ENCODE peak calls at places on chromosomes 16 and 17, in nine cellular contexts. N is T-cell, J is AG09309, K is WERI-Rb-1, G is GM10248, X is heart right ventricle, U is substantia nigra, F is body of pancreas, Z is NCI-H446. Q is an unnamed sample.
A peak's percentile ranks its signal among the peaks of the same experiment; 100 is the strongest.

GRCh38 chr17:39141915-39142664 is 9.3 kb downstream of the PLXDC1 start:
- DNase-seq in N (no peak), J (no peak), K (no peak), G (no peak), X (no peak), U (no peak), F (no peak), Z (no peak), Q (no peak)

GRCh38 chr17:70405492-70406220 is 236.3 kb downstream of the KCNJ2 start:
- DNase-seq in N (no peak), J (peak; percentile 64), K (no peak), G (no peak), X (no peak), U (no peak), F (no peak), Z (peak; percentile 19), Q (peak; percentile 84)

GRCh38 chr17:79388556-79389295 is 222.1 kb downstream of the RBFOX3 start:
- DNase-seq in N (no peak), J (no peak), K (peak; percentile 96), G (peak; percentile 65), X (peak; percentile 57), U (peak; percentile 22), F (peak; percentile 79), Z (peak; percentile 69), Q (no peak)

GRCh38 chr17:42670199-42670924 is 6.4 kb downstream of the PLEKHH3 start:
- DNase-seq in N (peak; percentile 45), J (no peak), K (no peak), G (peak; percentile 78), X (no peak), U (no peak), F (no peak), Z (no peak), Q (no peak)

GRCh38 chr17:73465851-73466250 is 154.1 kb upstream of the CDC42EP4 start:
- DNase-seq in N (no peak), J (no peak), K (no peak), G (no peak), X (no peak), U (no peak), F (no peak), Z (no peak), Q (no peak)

GRCh38 chr16:88524973-88525662 is 45.1 kb upstream of the ZC3H18 start:
- DNase-seq in N (no peak), J (no peak), K (no peak), G (no peak), X (peak; percentile 8), U (no peak), F (peak; percentile 59), Z (no peak), Q (no peak)

GRCh38 chr16:81465375-81465943 is 20.9 kb downstream of the CMIP start:
- DNase-seq in N (no peak), J (no peak), K (no peak), G (no peak), X (no peak), U (no peak), F (peak; percentile 79), Z (no peak), Q (no peak)

GRCh38 chr16:84829168-84829965 is 9.6 kb downstream of the CRISPLD2 start:
- DNase-seq in N (no peak), J (peak; percentile 71), K (no peak), G (no peak), X (no peak), U (peak; percentile 13), F (no peak), Z (no peak), Q (no peak)

GRCh38 chr17:80955078-80955477 is 36.6 kb upstream of the CHMP6 start:
- DNase-seq in N (no peak), J (no peak), K (no peak), G (no peak), X (no peak), U (no peak), F (no peak), Z (no peak), Q (no peak)

GRCh38 chr17:31398381-31399275 is 7.2 kb downstream of the RAB11FIP4 start:
- DNase-seq in N (no peak), J (no peak), K (no peak), G (no peak), X (no peak), U (no peak), F (no peak), Z (no peak), Q (no peak)

GRCh38 chr17:74569001-74569391 is 1.7 kb upstream of the CD300H start:
- DNase-seq in N (no peak), J (no peak), K (no peak), G (no peak), X (no peak), U (no peak), F (no peak), Z (no peak), Q (no peak)

GRCh38 chr17:49917771-49918170 is 51.2 kb upstream of the DLX4 start:
- DNase-seq in N (no peak), J (no peak), K (no peak), G (no peak), X (no peak), U (no peak), F (no peak), Z (no peak), Q (no peak)

GRCh38 chr17:7912927-7913524 is 3.1 kb downstream of the RNF227 start:
- DNase-seq in N (no peak), J (no peak), K (peak; percentile 48), G (peak; percentile 75), X (no peak), U (no peak), F (peak; percentile 40), Z (peak; percentile 42), Q (peak; percentile 44)

GRCh38 chr17:14845562-14846335 is 419.4 kb downstream of the PMP22 start:
- DNase-seq in N (no peak), J (peak; percentile 8), K (no peak), G (no peak), X (no peak), U (no peak), F (peak; percentile 14), Z (no peak), Q (no peak)

GRCh38 chr16:68901910-68902309 is 58.6 kb downstream of the TANGO6 start:
- DNase-seq in N (no peak), J (peak; percentile 46), K (no peak), G (no peak), X (no peak), U (no peak), F (no peak), Z (no peak), Q (peak; percentile 46)

GRCh38 chr17:73430165-73430680 is 118.4 kb upstream of the CDC42EP4 start:
- DNase-seq in N (no peak), J (no peak), K (peak; percentile 29), G (no peak), X (no peak), U (no peak), F (no peak), Z (no peak), Q (no peak)

GRCh38 chr16:15523092-15523541 is 88.7 kb downstream of the BMERB1 start:
- DNase-seq in N (no peak), J (no peak), K (no peak), G (no peak), X (peak; percentile 21), U (peak; percentile 58), F (peak; percentile 6), Z (no peak), Q (peak; percentile 49)

GRCh38 chr17:8173056-8173870 is 2.9 kb downstream of the TMEM107 start:
- DNase-seq in N (peak; percentile 75), J (peak; percentile 90), K (peak; percentile 84), G (peak; percentile 82), X (no peak), U (peak; percentile 69), F (peak; percentile 89), Z (peak; percentile 96), Q (peak; percentile 96)

GRCh38 chr16:88306860-88307545 is 75.8 kb upstream of the ZNF469 start:
- DNase-seq in N (no peak), J (peak; percentile 86), K (no peak), G (no peak), X (no peak), U (no peak), F (no peak), Z (no peak), Q (peak; percentile 28)

GRCh38 chr16:79717324-79717848 is 116.8 kb upstream of the MAF start:
- DNase-seq in N (no peak), J (no peak), K (no peak), G (no peak), X (no peak), U (no peak), F (no peak), Z (no peak), Q (no peak)

GRCh38 chr17:70636517-70637133 is 467.3 kb downstream of the KCNJ2 start:
- DNase-seq in N (no peak), J (peak; percentile 2), K (no peak), G (peak; percentile 23), X (no peak), U (no peak), F (peak; percentile 23), Z (peak; percentile 42), Q (peak; percentile 1)

GRCh38 chr16:53773881-53774280 is 69.9 kb downstream of the FTO start:
- DNase-seq in N (no peak), J (no peak), K (no peak), G (no peak), X (no peak), U (no peak), F (no peak), Z (no peak), Q (no peak)

GRCh38 chr16:87877942-87878507 is 8.7 kb upstream of the SLC7A5 start:
- DNase-seq in N (no peak), J (no peak), K (no peak), G (no peak), X (no peak), U (no peak), F (no peak), Z (no peak), Q (no peak)

GRCh38 chr17:42484304-42484703 is 25.6 kb downstream of the ATP6V0A1 start:
- DNase-seq in N (peak; percentile 61), J (no peak), K (no peak), G (no peak), X (no peak), U (no peak), F (no peak), Z (no peak), Q (no peak)

GRCh38 chr17:27564463-27564862 is 66.5 kb upstream of the LGALS9 start:
- DNase-seq in N (no peak), J (no peak), K (no peak), G (no peak), X (no peak), U (no peak), F (no peak), Z (no peak), Q (no peak)

GRCh38 chr17:77501101-77501566 is 360.4 kb downstream of the SEC14L1 start:
- DNase-seq in N (no peak), J (no peak), K (peak; percentile 58), G (no peak), X (no peak), U (no peak), F (no peak), Z (no peak), Q (no peak)

GRCh38 chr16:14310519-14310991 is 239.4 kb downstream of the MRTFB start:
- DNase-seq in N (no peak), J (no peak), K (no peak), G (peak; percentile 70), X (no peak), U (no peak), F (peak; percentile 39), Z (no peak), Q (peak; percentile 52)

GRCh38 chr17:13941781-13942180 is 127.5 kb upstream of the COX10 start:
- DNase-seq in N (no peak), J (no peak), K (no peak), G (no peak), X (no peak), U (no peak), F (no peak), Z (no peak), Q (no peak)

GRCh38 chr16:54282202-54282922 is 4.2 kb downstream of the IRX3 start:
- DNase-seq in N (no peak), J (no peak), K (peak; percentile 69), G (peak; percentile 62), X (peak; percentile 76), U (peak; percentile 22), F (peak; percentile 59), Z (no peak), Q (no peak)

GRCh38 chr16:75385507-75386152 is 47.7 kb downstream of the CFDP1 start:
- DNase-seq in N (no peak), J (peak; percentile 80), K (no peak), G (peak; percentile 50), X (no peak), U (no peak), F (no peak), Z (peak; percentile 29), Q (no peak)

GRCh38 chr17:65446043-65446442 is 115.4 kb downstream of the AXIN2 start:
- DNase-seq in N (no peak), J (no peak), K (no peak), G (no peak), X (no peak), U (no peak), F (no peak), Z (no peak), Q (no peak)